ENCODE peak calls at places on chromosomes 6 and 20, in seven cellular contexts. D, X, K, Z, F, U and L are unnamed samples.
A peak's percentile ranks its signal among the peaks of the same experiment; 100 is the strongest.

GRCh38 chr6:95847061-95847460 is 168.7 kb upstream of the FUT9 start:
- DNase-seq in X (no peak), K (peak; percentile 52), F (no peak), U (no peak), D (no peak), Z (no peak), L (no peak)

GRCh38 chr6:2496291-2496690 is 250.9 kb upstream of the GMDS start:
- DNase-seq in X (no peak), U (no peak), D (no peak), K (no peak), Z (no peak), F (no peak), L (no peak)

GRCh38 chr6:155187994-155188706 is 75.7 kb upstream of the CLDN20 start:
- DNase-seq in Z (no peak), X (peak; percentile 53), K (no peak), F (no peak), U (peak; percentile 25), D (no peak), L (no peak)

GRCh38 chr6:121641158-121641557 is 205.7 kb downstream of the GJA1 start:
- DNase-seq in Z (no peak), F (no peak), K (no peak), U (no peak), X (no peak), D (no peak), L (no peak)

GRCh38 chr6:103797738-103798137 is 1062.0 kb downstream of the HACE1 start:
- DNase-seq in F (no peak), X (no peak), Z (no peak), K (peak; percentile 27), D (no peak), U (no peak), L (no peak)

GRCh38 chr6:112286010-112286409 is 31.6 kb upstream of the LAMA4 start:
- DNase-seq in U (no peak), Z (no peak), X (no peak), F (peak; percentile 57), D (no peak), K (no peak), L (peak; percentile 49)

GRCh38 chr6:136754820-136755219 is 37.5 kb downstream of the MAP3K5 start:
- DNase-seq in U (no peak), D (no peak), K (no peak), F (no peak), Z (no peak), X (no peak), L (no peak)

GRCh38 chr6:6694368-6694780 is 105.9 kb downstream of the LY86 start:
- DNase-seq in Z (no peak), K (no peak), X (no peak), D (no peak), F (no peak), U (no peak), L (no peak)

GRCh38 chr6:105844275-105844848 is 241.8 kb upstream of the PRDM1 start:
- DNase-seq in D (no peak), U (peak; percentile 54), F (no peak), Z (no peak), K (no peak), X (no peak), L (no peak)

GRCh38 chr6:166438211-166438861 is 55.6 kb upstream of the MPC1 start:
- DNase-seq in X (no peak), U (no peak), D (no peak), K (no peak), Z (no peak), F (peak; percentile 62), L (no peak)

GRCh38 chr20:5710551-5710950 is 39.6 kb upstream of the SHLD1 start:
- DNase-seq in F (no peak), X (no peak), U (no peak), K (no peak), Z (no peak), D (no peak), L (no peak)

GRCh38 chr6:70889270-70889669 is 67.6 kb downstream of the B3GAT2 start:
- DNase-seq in D (no peak), U (no peak), Z (no peak), K (no peak), X (no peak), F (no peak), L (no peak)

GRCh38 chr6:40532349-40533028 is 54.7 kb downstream of the LRFN2 start:
- DNase-seq in K (no peak), Z (no peak), U (no peak), D (no peak), X (no peak), F (no peak), L (no peak)

GRCh38 chr6:110378552-110378951 is 20.4 kb upstream of the METTL24 start:
- DNase-seq in Z (no peak), F (no peak), D (no peak), K (peak; percentile 81), X (no peak), U (no peak), L (no peak)

GRCh38 chr20:5844063-5844681 is 94.0 kb downstream of the SHLD1 start:
- DNase-seq in X (peak; percentile 37), D (no peak), F (peak; percentile 42), Z (no peak), U (no peak), K (no peak), L (no peak)

GRCh38 chr20:40668449-40669228 is 20.4 kb downstream of the MAFB start:
- DNase-seq in K (no peak), X (no peak), D (no peak), Z (no peak), F (no peak), U (no peak), L (no peak)

GRCh38 chr20:40667503-40667902 is 21.5 kb downstream of the MAFB start:
- DNase-seq in Z (no peak), K (no peak), X (no peak), U (no peak), F (no peak), D (no peak), L (no peak)

GRCh38 chr20:40669692-40670091 is 19.3 kb downstream of the MAFB start:
- DNase-seq in F (no peak), U (no peak), K (no peak), Z (peak; percentile 55), D (no peak), X (no peak), L (no peak)

GRCh38 chr20:40672095-40672494 is 16.9 kb downstream of the MAFB start:
- DNase-seq in F (no peak), D (no peak), Z (no peak), U (no peak), X (no peak), K (no peak), L (no peak)

GRCh38 chr20:40670251-40670650 is 18.8 kb downstream of the MAFB start:
- DNase-seq in D (no peak), U (no peak), F (no peak), Z (no peak), X (no peak), K (no peak), L (no peak)
- TF ChIP-seq CTCF in D (no peak), U (no peak), F (peak; percentile 12), Z (no peak), X (no peak), K (no peak), L (no peak)

DNA sequence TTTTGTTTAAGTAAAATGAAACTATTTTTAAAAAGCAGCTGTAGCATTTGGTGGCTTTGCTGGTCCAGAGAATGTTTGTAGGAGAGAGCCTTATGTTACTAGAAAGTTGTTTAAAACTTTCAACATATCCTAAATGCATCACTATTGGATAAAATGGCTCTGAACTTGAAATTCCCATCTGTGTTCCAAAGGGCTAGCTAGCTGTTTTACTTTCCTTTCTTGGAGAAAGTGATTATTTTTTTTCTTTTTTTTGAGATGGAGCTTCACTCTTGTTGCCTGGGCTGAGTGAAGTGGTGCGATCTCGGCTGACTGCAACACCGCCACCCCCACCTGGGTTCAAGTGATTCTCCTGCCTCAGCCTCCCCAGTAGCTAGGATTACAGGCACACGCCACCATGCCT is 2.5 kb downstream of the SYNJ2 start:
- DNase-seq in F (no peak), U (no peak), X (no peak), Z (no peak), K (no peak), D (no peak), L (no peak)
- H3K4me1 ChIP-seq in F (peaks cover 46% of the 10 kb centered on the region), U (peaks cover 21% of the 10 kb centered on the region), X (peaks cover 44% of the 10 kb centered on the region), Z (peaks cover 19% of the 10 kb centered on the region), K (peaks cover 13% of the 10 kb centered on the region), D (peaks cover 33% of the 10 kb centered on the region), L (peaks cover 59% of the 10 kb centered on the region)

GRCh38 chr6:25462235-25462897 is 183.2 kb downstream of the CARMIL1 start:
- DNase-seq in F (no peak), K (peak; percentile 79), D (no peak), U (no peak), X (no peak), Z (no peak), L (no peak)
- H3K4me3 ChIP-seq in F (no peak overlapping the region), K (peak overlapping the region; percentile 17), D (no peak overlapping the region), U (no peak overlapping the region), X (no peak overlapping the region), Z (no peak overlapping the region), L (no peak overlapping the region)

DNA sequence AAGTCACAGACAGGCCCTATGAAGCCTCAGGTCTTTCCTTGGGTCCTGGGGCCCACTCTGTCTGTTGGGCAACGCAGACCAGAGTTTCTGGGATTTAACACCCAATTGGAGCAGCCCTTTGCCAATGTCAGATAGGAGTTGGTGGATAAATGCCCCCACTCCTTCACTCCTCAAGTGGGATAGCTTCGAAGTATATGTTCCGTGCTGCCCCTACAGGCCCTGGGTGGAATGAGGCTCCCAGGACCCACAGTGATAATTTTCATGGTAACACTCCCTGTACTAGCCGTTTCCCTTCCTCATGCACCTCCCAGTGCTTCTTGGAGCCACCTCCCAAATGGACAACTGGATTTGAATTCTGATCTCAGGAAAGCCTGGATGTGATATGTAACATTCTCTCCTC is 145.4 kb downstream of the FOXA2 start:
- DNase-seq in U (no peak), K (peak; percentile 28), D (no peak), X (no peak), F (peak; percentile 9), Z (no peak), L (no peak)
- TF ChIP-seq CTCF in U (no peak), K (peak; percentile 47), D (no peak), X (no peak), F (peak; percentile 50), Z (no peak), L (no peak)

GRCh38 chr6:108947114-108947854 is 99.1 kb downstream of the ARMC2 start:
- DNase-seq in U (no peak), D (no peak), Z (no peak), K (no peak), F (no peak), X (peak; percentile 65), L (no peak)
- H3K4me1 ChIP-seq in U (peaks cover 73% of the 10 kb centered on the region), D (peaks cover 63% of the 10 kb centered on the region), Z (peaks cover 41% of the 10 kb centered on the region), K (no peaks in the 10 kb centered on the region), F (peaks cover 21% of the 10 kb centered on the region), X (peaks cover 10% of the 10 kb centered on the region), L (peaks cover 17% of the 10 kb centered on the region)

DNA sequence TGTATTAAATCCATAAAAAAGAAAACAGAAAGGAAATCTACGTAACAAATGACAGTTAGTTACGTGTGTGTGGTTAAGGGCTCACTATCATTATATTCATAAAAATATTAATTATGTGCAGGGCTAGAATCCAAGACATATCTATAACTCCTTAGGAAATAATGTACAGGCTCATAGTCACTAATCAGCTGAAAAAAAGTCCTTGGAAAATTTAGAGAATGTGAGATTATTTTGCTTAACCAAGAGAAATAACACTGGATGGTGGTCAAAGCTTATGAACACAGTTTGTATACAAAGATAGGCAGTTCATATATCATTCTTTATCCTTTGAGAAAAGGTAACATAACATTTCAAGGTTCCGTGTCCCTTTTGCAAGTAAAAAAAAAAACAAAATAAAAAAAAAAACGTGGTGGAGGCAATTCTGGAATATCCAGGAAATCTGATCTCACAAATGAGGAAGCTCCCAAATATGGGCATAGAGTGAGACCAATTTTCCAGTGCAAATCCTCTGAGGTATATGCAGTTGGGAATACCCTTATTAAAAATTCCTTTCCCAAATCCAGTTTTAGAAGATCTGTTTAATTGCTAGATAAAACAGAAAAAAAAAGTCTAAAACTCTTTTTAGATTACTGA is 17.9 kb upstream of the TNFAIP3 start:
- DNase-seq in F (no peak), D (no peak), X (peak; percentile 52), Z (no peak), K (no peak), U (no peak), L (no peak)
- H3K4me3 ChIP-seq in F (no peak overlapping the region), D (no peak overlapping the region), X (no peak overlapping the region), Z (no peak overlapping the region), K (no peak overlapping the region), U (no peak overlapping the region), L (no peak overlapping the region)